ENCODE peak calls at places on chromosomes 16 and 17, in four cellular contexts. C is IMR-90, R is HepG2, O is K562. D is an unnamed sample.

GRCh38 chr17:36862116-36862920 is 75.0 kb upstream of the LHX1 start:
- DNase-seq in O (peak; percentile 89), R (no peak), C (no peak), D (no peak)

GRCh38 chr17:49409066-49409465 is 5.6 kb downstream of the PHB1 start:
- DNase-seq in O (no peak), C (no peak), R (no peak), D (no peak)

GRCh38 chr16:2042666-2043295 is 4.9 kb downstream of the NTHL1 start:
- DNase-seq in R (no peak), C (no peak), O (peak; percentile 81), D (no peak)

GRCh38 chr16:2033057-2033911 is 6.6 kb downstream of the NHERF2 start:
- DNase-seq in O (peak; percentile 70), R (peak; percentile 53), C (peak; percentile 54), D (no peak)

GRCh38 chr17:8122923-8123694 is 797 bp downstream of the HES7 start:
- DNase-seq in R (no peak), O (no peak), C (peak; percentile 27), D (peak; percentile 39)

GRCh38 chr17:57519199-57519598 is 225.9 kb downstream of the CCDC182 start:
- DNase-seq in O (no peak), C (peak; percentile 58), R (no peak), D (peak; percentile 48)

GRCh38 chr16:88977028-88977844 is at the start of gene CBFA2T3:
- DNase-seq in O (peak; percentile 79), C (no peak), R (no peak), D (no peak)

GRCh38 chr17:50181155-50181554 is 15.3 kb downstream of the SGCA start:
- DNase-seq in R (peak; percentile 58), O (no peak), C (no peak), D (no peak)

GRCh38 chr16:71709231-71709781 is 15.2 kb downstream of the PHLPP2 start:
- DNase-seq in R (no peak), O (peak; percentile 17), C (peak; percentile 32), D (no peak)

GRCh38 chr17:61487161-61487654 is 35.0 kb downstream of the TBX4 start:
- DNase-seq in C (no peak), R (no peak), O (no peak), D (no peak)

GRCh38 chr16:2953706-2954105 is 10.4 kb upstream of the KREMEN2 start:
- DNase-seq in R (no peak), C (no peak), O (no peak), D (no peak)

GRCh38 chr17:63925615-63926014 is 6.5 kb downstream of the CD79B start:
- DNase-seq in C (no peak), R (no peak), O (no peak), D (no peak)

DNA sequence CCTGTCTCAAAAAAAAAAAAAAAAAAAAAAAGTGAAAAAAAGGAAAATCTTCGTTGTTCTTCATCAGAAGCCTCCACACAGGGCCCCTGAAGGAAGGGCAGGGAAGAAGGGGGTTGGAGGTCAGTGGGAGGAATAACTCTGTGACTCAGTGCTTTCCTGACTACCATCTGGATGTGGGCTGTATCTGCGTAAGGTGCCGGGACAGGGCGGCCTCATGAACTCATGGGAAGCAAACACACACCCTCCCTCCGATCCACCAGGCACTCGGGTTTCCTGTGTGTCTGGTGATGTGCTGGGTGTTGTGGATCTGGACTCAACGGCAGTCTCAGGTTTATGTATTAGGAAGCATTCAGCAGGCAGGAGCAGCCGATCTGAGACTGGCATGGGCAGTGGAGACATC is 691.6 kb downstream of the WWOX start:
- DNase-seq in R (no peak), O (no peak), C (no peak), D (no peak)
- TF ChIP-seq MAZ in R (no peak), O (no peak), C (no peak), D (no peak)

DNA sequence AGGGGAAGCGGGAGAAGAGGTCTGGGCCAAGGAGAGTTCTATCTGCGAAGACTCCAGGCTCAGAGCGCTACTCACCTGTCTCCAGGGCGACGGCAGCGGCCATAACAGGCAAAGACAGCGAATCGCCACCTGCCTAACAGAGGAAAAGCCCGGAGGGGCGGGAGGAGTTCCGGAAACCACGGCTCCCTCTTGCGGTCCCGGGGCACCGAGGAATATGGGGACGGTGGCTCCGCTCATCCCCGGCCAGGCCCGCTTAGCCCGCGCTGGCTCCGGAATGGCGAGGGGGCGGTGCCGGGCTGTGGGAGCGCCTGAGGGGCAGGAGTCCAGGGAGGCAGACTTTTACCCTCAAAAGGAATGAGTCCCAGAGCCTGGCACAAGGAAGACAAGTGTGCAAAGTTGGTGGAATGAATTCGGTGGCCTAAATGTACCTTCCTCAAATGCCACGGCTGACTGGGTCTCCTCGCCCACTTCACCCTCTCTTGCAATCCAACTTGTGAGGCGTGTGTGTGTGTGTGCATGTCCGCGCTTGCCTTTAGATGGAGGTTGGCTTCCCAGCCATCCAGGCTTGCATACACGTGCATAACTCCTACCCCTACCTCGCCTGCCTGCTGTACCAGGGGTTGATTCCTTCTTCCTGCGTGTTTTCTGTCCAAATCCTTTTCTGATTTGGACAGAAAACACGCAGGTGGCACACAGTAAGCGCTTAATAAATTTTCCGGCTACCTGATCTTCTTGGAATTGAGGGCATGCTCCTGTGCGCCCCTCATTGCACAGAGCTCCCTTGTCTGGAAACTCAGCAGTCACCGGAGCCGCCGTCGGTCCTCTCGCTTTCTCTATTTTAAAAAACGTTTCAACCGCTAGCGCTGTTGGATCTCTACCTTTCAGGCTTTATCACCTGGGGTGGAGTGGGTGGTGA is 3.5 kb downstream of the C17orf100 start:
- DNase-seq in C (no peak), R (no peak), O (no peak), D (no peak)
- TF ChIP-seq MAZ in C (no peak), R (no peak), O (no peak), D (no peak)

DNA sequence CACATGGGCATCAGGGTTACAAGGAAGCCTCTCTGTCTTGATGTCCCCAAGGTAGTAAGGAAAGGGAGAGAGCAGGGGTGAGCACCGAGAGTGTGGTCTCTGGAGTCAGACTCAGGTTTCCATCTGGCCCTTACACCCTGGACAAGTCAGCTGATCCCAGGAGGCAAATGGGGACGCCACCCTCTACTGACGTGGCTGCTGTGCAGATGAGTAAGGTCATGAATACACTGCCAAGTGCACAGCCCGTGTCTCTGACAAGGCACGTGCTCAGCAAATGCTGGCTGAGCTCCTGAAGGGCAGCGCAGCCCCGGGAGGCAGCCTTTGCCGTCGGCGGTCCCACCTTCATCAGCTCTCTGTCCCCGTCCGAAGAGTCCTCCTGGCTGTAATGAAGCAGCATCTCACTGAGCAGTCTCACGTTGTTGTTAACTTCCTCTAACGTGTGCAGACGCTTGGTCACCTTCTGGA is 19.4 kb downstream of the GGA3 start:
- DNase-seq in C (peak; percentile 52), O (no peak), R (no peak), D (no peak)
- TF ChIP-seq MAZ in C (no peak), O (no peak), R (no peak), D (no peak)

DNA sequence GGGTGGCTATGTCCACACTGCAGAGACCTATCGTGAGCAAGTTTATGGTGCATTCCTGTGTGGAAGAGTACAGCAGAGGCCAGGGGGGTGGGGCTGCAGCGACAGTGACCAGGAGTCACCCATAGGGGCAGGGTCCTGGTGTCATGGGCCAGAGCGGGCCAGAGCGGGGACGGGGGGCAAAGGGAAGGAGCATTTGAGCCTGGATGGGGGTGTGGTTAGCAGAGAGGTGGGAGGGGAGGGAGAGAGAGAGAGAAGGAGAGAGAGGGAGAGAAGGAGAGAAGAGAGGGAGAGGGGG is 17.8 kb downstream of the JPH3 start:
- DNase-seq in O (no peak), R (no peak), C (no peak), D (no peak)
- TF ChIP-seq MAZ in O (no peak), R (no peak), C (no peak), D (no peak)

D was measured in A549.